ENCODE peak calls at places on chromosome 15, in seven cellular contexts. O is cardiac muscle cell, P is AG09309, R is foreskin melanocyte, K is NCI-H1436, F is mesothelial cell of epicardium, D is WTC11. G is an unnamed sample.

GRCh38 chr15:43207024-43207423 is 13.8 kb downstream of the EPB42 start:
- DNase-seq in O (no peak), P (no peak), R (no peak), K (no peak), F (no peak), D (no peak), G (no peak)

GRCh38 chr15:88744548-88745020 is 58.7 kb upstream of the ACAN start:
- DNase-seq in O (peak; percentile 60), P (no peak), R (no peak), K (no peak), F (no peak), D (no peak), G (peak; percentile 27)

GRCh38 chr15:63531586-63531985 is 27.2 kb downstream of the USP3 start:
- DNase-seq in O (no peak), P (no peak), R (no peak), K (no peak), F (no peak), D (peak; percentile 24), G (no peak)

GRCh38 chr15:75371486-75371885 is 3.1 kb upstream of the MAN2C1 start:
- DNase-seq in O (no peak), P (no peak), R (no peak), K (no peak), F (no peak), D (no peak), G (no peak)

GRCh38 chr15:78299302-78300102 is at the start of gene SKIC8:
- DNase-seq in O (peak; percentile 96), P (peak; percentile 49), R (peak; percentile 90), K (peak; percentile 90), F (peak; percentile 89), D (peak; percentile 91), G (peak; percentile 88)

GRCh38 chr15:74301583-74302374 is 65.7 kb downstream of the CCDC33 start:
- DNase-seq in O (no peak), P (no peak), R (no peak), K (no peak), F (no peak), D (no peak), G (no peak)

GRCh38 chr15:79066391-79067090 is 24.0 kb downstream of the RASGRF1 start:
- DNase-seq in O (no peak), P (no peak), R (no peak), K (no peak), F (no peak), D (no peak), G (no peak)

GRCh38 chr15:52651868-52652267 is 27.3 kb downstream of the ATOSA start:
- DNase-seq in O (peak; percentile 78), P (peak; percentile 80), R (peak; percentile 86), K (peak; percentile 78), F (peak; percentile 28), D (peak; percentile 39), G (no peak)

GRCh38 chr15:101641894-101642293 is 10.3 kb downstream of the TM2D3 start:
- DNase-seq in O (no peak), P (no peak), R (peak; percentile 75), K (peak; percentile 18), F (no peak), D (no peak), G (no peak)

GRCh38 chr15:51290720-51291119 is 47.7 kb downstream of the CYP19A1 start:
- DNase-seq in O (no peak), P (no peak), R (no peak), K (no peak), F (no peak), D (no peak), G (no peak)

GRCh38 chr15:36658905-36659304 is 79.5 kb downstream of the CDIN1 start:
- DNase-seq in O (no peak), P (no peak), R (no peak), K (no peak), F (no peak), D (no peak), G (no peak)

GRCh38 chr15:39890640-39891039 is 29.4 kb downstream of the GPR176 start:
- DNase-seq in O (no peak), P (no peak), R (no peak), K (no peak), F (no peak), D (no peak), G (no peak)

GRCh38 chr15:57376695-57377477 is 581 bp downstream of the CGNL1 start:
- DNase-seq in O (peak; percentile 63), P (no peak), R (no peak), K (peak; percentile 56), F (no peak), D (peak; percentile 58), G (no peak)

GRCh38 chr15:43911235-43911661 is 84.4 kb downstream of the WDR76 start:
- DNase-seq in O (no peak), P (peak; percentile 92), R (peak; percentile 99), K (no peak), F (no peak), D (no peak), G (no peak)

GRCh38 chr15:63595066-63595465 is 2.1 kb upstream of the FBXL22 start:
- DNase-seq in O (no peak), P (no peak), R (no peak), K (no peak), F (no peak), D (no peak), G (no peak)

GRCh38 chr15:58332676-58333400 is 99.0 kb upstream of the LIPC start:
- DNase-seq in O (no peak), P (peak; percentile 64), R (peak; percentile 37), K (no peak), F (no peak), D (no peak), G (no peak)

GRCh38 chr15:91456251-91456718 is 356.2 kb downstream of the SV2B start:
- DNase-seq in O (no peak), P (no peak), R (no peak), K (no peak), F (no peak), D (no peak), G (peak; percentile 6)

GRCh38 chr15:30038667-30039523 is 43.9 kb upstream of the GOLGA8J start:
- DNase-seq in O (no peak), P (no peak), R (no peak), K (no peak), F (no peak), D (no peak), G (no peak)

G was measured in NT2/D1.